ENCODE peak calls at places on chromosomes 4 and X, in five cellular contexts. D, R, G, A and F are unnamed samples.

GRCh38 chr4:116906758-116907157 is 178.6 kb downstream of the TRAM1L1 start:
- DNase-seq in G (no peak), R (no peak), A (no peak), D (no peak), F (no peak)

GRCh38 chr4:173171098-173171497 is 2.5 kb downstream of the GALNT7 start:
- DNase-seq in D (no peak), R (no peak), G (peak; percentile 29), A (peak; percentile 44), F (no peak)

GRCh38 chrX:39808471-39808917 is 289.3 kb downstream of the BCOR start:
- DNase-seq in G (peak; percentile 74), D (no peak), A (peak; percentile 85), R (no peak), F (no peak)

GRCh38 chrX:153772608-153773217 is 8.1 kb upstream of the SRPK3 start:
- DNase-seq in R (no peak), A (no peak), D (no peak), G (no peak), F (no peak)

GRCh38 chr4:25437951-25438350 is 60.9 kb downstream of the ANAPC4 start:
- DNase-seq in A (no peak), G (no peak), D (no peak), R (no peak), F (no peak)

GRCh38 chrX:40010550-40011364 is 87.0 kb downstream of the BCOR start:
- DNase-seq in A (no peak), G (no peak), R (no peak), D (no peak), F (no peak)

GRCh38 chr4:41256740-41257256 is at the start of gene UCHL1:
- DNase-seq in A (peak; percentile 89), R (peak; percentile 89), G (peak; percentile 62), D (peak; percentile 27), F (peak; percentile 90)

GRCh38 chr4:119025440-119025839 is 110.2 kb upstream of the MYOZ2 start:
- DNase-seq in D (no peak), G (peak; percentile 36), A (peak; percentile 64), R (no peak), F (no peak)

GRCh38 chr4:73822812-73823480 is 13.5 kb upstream of the CXCL6 start:
- DNase-seq in G (no peak), R (no peak), A (no peak), D (no peak), F (no peak)

GRCh38 chrX:134758652-134759051 is 100.4 kb upstream of the PLAC1 start:
- DNase-seq in D (no peak), A (no peak), G (no peak), R (no peak), F (no peak)

GRCh38 chr4:48228887-48229462 is 40.7 kb downstream of the TEC start:
- DNase-seq in D (no peak), G (no peak), R (no peak), A (no peak), F (no peak)

GRCh38 chr4:52983563-52984303 is 121.6 kb downstream of the RASL11B start:
- DNase-seq in G (peak; percentile 55), R (peak; percentile 12), A (peak; percentile 54), D (peak; percentile 63), F (peak; percentile 48)

GRCh38 chrX:41148553-41148952 is 63.3 kb downstream of the USP9X start:
- DNase-seq in A (peak; percentile 64), R (no peak), G (no peak), D (no peak), F (no peak)

GRCh38 chr4:158162637-158163036 is 10.2 kb downstream of the GASK1B start:
- DNase-seq in G (no peak), D (no peak), A (no peak), R (no peak), F (no peak)

GRCh38 chr4:39792529-39792928 is 94.6 kb downstream of the UBE2K start:
- DNase-seq in R (no peak), G (no peak), D (no peak), A (no peak), F (no peak)

GRCh38 chrX:80216086-80216485 is 201.5 kb downstream of the TBX22 start:
- DNase-seq in A (no peak), G (no peak), D (no peak), R (no peak), F (no peak)

GRCh38 chr4:98794565-98795205 is 134.2 kb downstream of the EIF4E start:
- DNase-seq in A (peak; percentile 46), D (no peak), G (no peak), R (no peak), F (no peak)